ENCODE peak calls at places on chromosomes 12 and 14, in nine cellular contexts. T is GM04503, S is astrocyte of the spinal cord, K is AG04450, D is HT1080, A is cardiac septum, U is HCT116, Q is HT-29, G is lower leg skin. H is an unnamed sample.

GRCh38 chr14:57656853-57657252 is 163.2 kb upstream of the CCDC198 start:
- DNase-seq in T (no peak), U (no peak), D (no peak), G (no peak), Q (no peak), A (no peak), S (no peak), K (no peak), H (no peak)

GRCh38 chr12:13248956-13249355 is 52.4 kb downstream of the EMP1 start:
- DNase-seq in T (no peak), A (no peak), U (no peak), G (no peak), K (no peak), D (no peak), Q (no peak), S (no peak), H (no peak)

GRCh38 chr12:47752552-47752951 is 6.1 kb downstream of the RAPGEF3 start:
- DNase-seq in D (no peak), Q (peak), A (no peak), U (no peak), S (no peak), T (no peak), G (no peak), K (no peak), H (peak)

GRCh38 chr12:56766535-56766934 is 3.4 kb downstream of the HSD17B6 start:
- DNase-seq in A (no peak), D (no peak), S (no peak), Q (no peak), K (no peak), G (no peak), U (no peak), T (no peak), H (no peak)

GRCh38 chr14:61662437-61663311 is 32.6 kb upstream of the HIF1A start:
- DNase-seq in Q (peak), A (no peak), G (peak), U (peak), S (peak), K (no peak), T (no peak), D (peak), H (peak)

GRCh38 chr14:68949236-68949965 is 29.7 kb downstream of the ACTN1 start:
- DNase-seq in U (no peak), D (no peak), S (no peak), A (no peak), Q (no peak), T (no peak), K (no peak), G (no peak), H (no peak)

GRCh38 chr14:61553730-61554641 is 141.3 kb upstream of the HIF1A start:
- DNase-seq in G (peak), K (peak), Q (no peak), D (peak), S (peak), A (no peak), T (peak), U (no peak), H (peak)

GRCh38 chr12:5442251-5443006 is 10.5 kb downstream of the NTF3 start:
- DNase-seq in S (peak), D (peak), K (no peak), G (no peak), Q (peak), A (no peak), T (no peak), U (peak), H (peak)

GRCh38 chr14:80987235-80988032 is 32.0 kb downstream of the TSHR start:
- DNase-seq in U (peak), T (peak), G (peak), S (peak), D (peak), K (peak), A (no peak), Q (peak), H (peak)

GRCh38 chr14:94676495-94677238 is 64.5 kb downstream of the SERPINA3 start:
- DNase-seq in Q (no peak), U (no peak), T (no peak), S (no peak), A (peak), D (no peak), G (no peak), K (no peak), H (no peak)

GRCh38 chr14:93834739-93835383 is 46.6 kb upstream of the PRIMA1 start:
- DNase-seq in K (no peak), T (no peak), U (no peak), Q (no peak), D (no peak), A (peak), G (no peak), S (no peak), H (no peak)

GRCh38 chr12:3964404-3964803 is 91.2 kb upstream of the PARP11 start:
- DNase-seq in K (no peak), U (peak), S (no peak), D (peak), G (no peak), Q (no peak), A (no peak), T (no peak), H (no peak)

GRCh38 chr12:46934374-46935111 is 108.7 kb upstream of the SLC38A4 start:
- DNase-seq in T (no peak), Q (no peak), U (no peak), K (no peak), D (no peak), A (no peak), G (no peak), S (no peak), H (no peak)

GRCh38 chr12:89469361-89469760 is 55.2 kb downstream of the GALNT4 start:
- DNase-seq in S (peak), G (no peak), D (peak), T (no peak), K (no peak), U (no peak), A (no peak), Q (no peak), H (no peak)

GRCh38 chr14:102917469-102918211 is 4.8 kb upstream of the AMN start:
- DNase-seq in S (peak), G (no peak), A (no peak), Q (no peak), U (peak), D (peak), K (no peak), T (no peak), H (peak)

GRCh38 chr12:111295176-111295575 is 73.7 kb downstream of the PHETA1 start:
- DNase-seq in U (no peak), K (no peak), D (no peak), T (no peak), A (no peak), Q (no peak), G (no peak), S (no peak), H (no peak)

GRCh38 chr12:54988402-54989054 is 4.0 kb upstream of the TESPA1 start:
- DNase-seq in A (peak), D (no peak), K (no peak), S (peak), Q (peak), U (no peak), T (no peak), G (peak), H (no peak)

GRCh38 chr14:37899365-37899764 is 303.9 kb downstream of the TTC6 start:
- DNase-seq in Q (no peak), A (no peak), G (no peak), D (no peak), S (no peak), T (no peak), U (no peak), K (no peak), H (no peak)

GRCh38 chr12:94812345-94812744 is 162.0 kb upstream of the TMCC3 start:
- DNase-seq in D (no peak), G (no peak), K (no peak), U (no peak), S (no peak), T (no peak), Q (no peak), A (no peak), H (no peak)

GRCh38 chr12:778615-779014 is 26.2 kb downstream of the WNK1 start:
- DNase-seq in A (no peak), D (no peak), T (no peak), S (no peak), K (no peak), G (no peak), U (no peak), Q (no peak), H (no peak)

GRCh38 chr14:101028971-101029667 is 125.6 kb upstream of the RTL1 start:
- DNase-seq in G (no peak), D (no peak), U (no peak), Q (no peak), S (no peak), T (no peak), K (no peak), A (no peak), H (no peak)

GRCh38 chr14:56686416-56686815 is 106.8 kb downstream of the TMEM260 start:
- DNase-seq in Q (no peak), A (no peak), U (no peak), D (no peak), K (no peak), G (no peak), T (no peak), S (no peak), H (no peak)

GRCh38 chr12:52741378-52742195 is 35.6 kb downstream of the KRT76 start:
- DNase-seq in K (no peak), S (peak), Q (peak), G (peak), A (no peak), T (no peak), U (peak), D (peak), H (peak)

GRCh38 chr12:57214398-57214781 is 2.2 kb upstream of the NXPH4 start:
- DNase-seq in D (peak), S (peak), T (no peak), A (no peak), G (no peak), U (no peak), K (peak), Q (peak), H (peak)

GRCh38 chr12:106297681-106298080 is 4.9 kb upstream of the TCP11L2 start:
- DNase-seq in U (no peak), A (no peak), Q (no peak), S (no peak), G (no peak), D (no peak), K (no peak), T (no peak), H (no peak)

GRCh38 chr14:95200404-95200803 is 43.1 kb upstream of the DICER1 start:
- DNase-seq in S (no peak), D (no peak), U (no peak), K (no peak), T (no peak), G (no peak), Q (no peak), A (no peak), H (no peak)

GRCh38 chr14:78631551-78631950 is 461.4 kb downstream of the NRXN3 start:
- DNase-seq in A (no peak), Q (no peak), K (no peak), D (no peak), G (no peak), T (no peak), U (no peak), S (no peak), H (no peak)

GRCh38 chr12:28497889-28498411 is 307.7 kb downstream of the CCDC91 start:
- DNase-seq in D (peak), T (no peak), K (no peak), Q (peak), U (peak), A (no peak), S (peak), G (no peak), H (no peak)

GRCh38 chr12:6424848-6425247 is 19.9 kb upstream of the CD27 start:
- DNase-seq in Q (no peak), G (no peak), D (no peak), S (no peak), A (no peak), U (no peak), T (no peak), K (no peak), H (no peak)

GRCh38 chr12:116524964-116525379 is 34.2 kb upstream of the MAP1LC3B2 start:
- DNase-seq in Q (no peak), U (no peak), T (no peak), K (no peak), G (no peak), S (peak), D (peak), A (no peak), H (no peak)

GRCh38 chr14:65431245-65431644 is 18.7 kb downstream of the FUT8 start:
- DNase-seq in U (no peak), Q (no peak), T (no peak), G (no peak), A (no peak), K (no peak), S (no peak), D (no peak), H (no peak)

GRCh38 chr14:21525995-21526671 is at the start of gene SALL2:
- DNase-seq in A (peak), T (no peak), G (peak), S (peak), K (peak), Q (no peak), D (no peak), U (no peak), H (no peak)

GRCh38 chr14:96754845-96755184 is 42.4 kb upstream of the VRK1 start:
- DNase-seq in K (no peak), Q (no peak), S (no peak), G (no peak), D (no peak), T (no peak), A (no peak), U (no peak), H (no peak)

GRCh38 chr12:3630621-3631271 is 122.2 kb downstream of the CRACR2A start:
- DNase-seq in G (no peak), D (no peak), U (no peak), Q (no peak), A (no peak), T (no peak), S (no peak), K (no peak), H (no peak)

GRCh38 chr14:20973501-20973900 is 16.3 kb upstream of the METTL17 start:
- DNase-seq in A (no peak), D (no peak), K (no peak), T (no peak), U (no peak), S (no peak), Q (no peak), G (no peak), H (no peak)

GRCh38 chr14:65961004-65961403 is 525.2 kb upstream of the CCDC196 start:
- DNase-seq in S (peak), G (no peak), K (no peak), T (no peak), U (peak), A (no peak), D (peak), Q (peak), H (peak)

GRCh38 chr12:68800294-68800693 is 7.7 kb upstream of the MDM2 start:
- DNase-seq in T (no peak), G (no peak), K (no peak), A (no peak), U (no peak), D (no peak), S (no peak), Q (peak), H (no peak)

GRCh38 chr14:52877628-52878027 is 73.2 kb downstream of the FERMT2 start:
- DNase-seq in K (no peak), Q (no peak), D (no peak), A (no peak), G (no peak), T (peak), U (no peak), S (peak), H (no peak)